ENCODE peak calls at places on chromosome 6, in six cellular contexts. H is left lung; F is CD4-positive, CD25-positive, alpha-beta regulatory T cell; W is upper lobe of right lung; L is transverse colon; P is right cardiac atrium. Z is an unnamed sample.

GRCh38 chr6:46410330-46410953 is 80.8 kb downstream of the RCAN2 start:
- DNase-seq in H (no peak), F (peak; percentile 40), W (no peak), L (no peak), P (no peak), Z (peak; percentile 57)

GRCh38 chr6:14367296-14367695 is 249.7 kb downstream of the CD83 start:
- DNase-seq in H (no peak), F (no peak), W (no peak), L (no peak), P (no peak), Z (no peak)

GRCh38 chr6:113160716-113161115 is 696.4 kb upstream of the MARCKS start:
- DNase-seq in H (no peak), F (no peak), W (no peak), L (no peak), P (no peak), Z (no peak)

GRCh38 chr6:164069352-164070022 is 655.0 kb downstream of the QKI start:
- DNase-seq in H (no peak), F (no peak), W (no peak), L (no peak), P (peak; percentile 53), Z (no peak)

GRCh38 chr6:31098449-31098938 is 13.9 kb downstream of the C6orf15 start:
- DNase-seq in H (no peak), F (no peak), W (no peak), L (no peak), P (no peak), Z (no peak)

GRCh38 chr6:89368107-89368506 is 15.6 kb upstream of the UBE2J1 start:
- DNase-seq in H (no peak), F (peak; percentile 37), W (no peak), L (peak; percentile 69), P (peak; percentile 62), Z (peak; percentile 73)

GRCh38 chr6:166619912-166620311 is 7.1 kb downstream of the RPS6KA2 start:
- DNase-seq in H (no peak), F (no peak), W (no peak), L (no peak), P (no peak), Z (no peak)

GRCh38 chr6:122461885-122462284 is 9.7 kb downstream of the SERINC1 start:
- DNase-seq in H (no peak), F (no peak), W (no peak), L (no peak), P (no peak), Z (no peak)

GRCh38 chr6:41027799-41028617 is 11.0 kb downstream of the UNC5CL start:
- DNase-seq in H (peak; percentile 99), F (peak; percentile 74), W (peak; percentile 94), L (peak; percentile 88), P (peak; percentile 89), Z (peak; percentile 73)

GRCh38 chr6:133637874-133638273 is 251.0 kb upstream of the TCF21 start:
- DNase-seq in H (peak; percentile 45), F (no peak), W (no peak), L (no peak), P (peak; percentile 20), Z (no peak)

GRCh38 chr6:32885698-32886286 is 31.8 kb downstream of the PSMB9 start:
- DNase-seq in H (no peak), F (peak; percentile 79), W (no peak), L (no peak), P (no peak), Z (peak; percentile 86)

GRCh38 chr6:38176797-38177751 is 357.5 kb downstream of the ZFAND3 start:
- DNase-seq in H (no peak), F (no peak), W (peak; percentile 36), L (peak; percentile 33), P (no peak), Z (no peak)

GRCh38 chr6:153162646-153163045 is 31.6 kb upstream of the RGS17 start:
- DNase-seq in H (no peak), F (no peak), W (no peak), L (no peak), P (no peak), Z (no peak)

GRCh38 chr6:12160350-12160749 is 129.8 kb upstream of the EDN1 start:
- DNase-seq in H (no peak), F (no peak), W (no peak), L (no peak), P (no peak), Z (no peak)

GRCh38 chr6:147087641-147088040 is 116.6 kb upstream of the STXBP5 start:
- DNase-seq in H (no peak), F (no peak), W (no peak), L (no peak), P (no peak), Z (no peak)

GRCh38 chr6:53056273-53056672 is 8.9 kb upstream of the FBXO9 start:
- DNase-seq in H (no peak), F (no peak), W (no peak), L (no peak), P (no peak), Z (no peak)

GRCh38 chr6:118371955-118372354 is 176.1 kb upstream of the PLN start:
- DNase-seq in H (no peak), F (no peak), W (no peak), L (no peak), P (no peak), Z (no peak)

DNA sequence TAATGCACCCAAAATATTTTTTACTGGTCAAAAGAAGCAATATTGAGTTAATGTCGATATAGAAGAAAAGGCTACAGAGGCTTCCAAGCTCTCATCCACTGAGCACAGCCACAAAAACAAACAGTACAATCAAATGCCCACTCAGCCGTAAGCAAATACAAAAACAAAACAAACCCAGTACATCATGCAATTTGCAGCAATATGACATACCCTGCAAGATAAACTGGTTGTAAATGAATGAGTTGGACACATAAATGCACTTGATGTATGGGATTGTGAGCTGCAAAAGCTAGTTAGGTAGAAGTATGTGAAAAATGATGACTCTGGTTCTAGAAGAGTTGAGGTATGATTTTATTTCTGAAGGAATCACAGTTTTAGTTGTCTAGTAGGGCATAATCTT is 83.9 kb downstream of the SESN1 start:
- DNase-seq in H (no peak), F (no peak), W (no peak), L (no peak), P (no peak), Z (no peak)
- H3K4me3 ChIP-seq in H (no peak overlapping the region), F (peak overlapping the region; percentile 97), W (no peak overlapping the region), L (peak overlapping the region; percentile 89), P (no peak overlapping the region), Z (no peak overlapping the region)

GRCh38 chr6:149065658-149066556 is 251.6 kb upstream of the TAB2 start:
- DNase-seq in H (no peak), F (peak; percentile 79), W (no peak), L (no peak), P (no peak), Z (peak; percentile 92)
- H3K4me3 ChIP-seq in H (no peak overlapping the region), F (peak overlapping the region; percentile 74), W (no peak overlapping the region), L (no peak overlapping the region), P (no peak overlapping the region), Z (no peak overlapping the region)

DNA sequence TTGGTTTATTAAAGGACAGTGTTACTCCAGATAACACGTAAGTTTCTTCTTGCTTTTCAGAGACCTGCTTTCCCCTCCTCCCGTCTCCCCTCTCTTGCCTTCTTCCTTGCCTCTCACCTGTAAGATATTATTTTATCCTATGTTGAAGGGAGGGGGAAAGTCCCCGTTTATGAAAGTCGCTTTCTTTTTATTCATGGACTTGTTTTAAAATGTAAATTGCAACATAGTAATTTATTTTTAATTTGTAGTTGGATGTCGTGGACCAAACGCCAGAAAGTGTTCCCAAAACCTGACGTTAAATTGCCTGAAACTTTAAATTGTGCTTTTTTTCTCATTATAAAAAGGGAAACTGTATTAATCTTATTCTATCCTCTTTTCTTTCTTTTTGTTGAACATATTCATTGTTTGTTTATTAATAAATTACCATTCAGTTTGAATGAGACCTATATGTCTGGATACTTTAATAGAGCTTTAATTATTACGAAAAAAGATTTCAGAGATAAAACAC is 2.7 kb downstream of the FOXC1 start:
- DNase-seq in H (no peak), F (no peak), W (no peak), L (no peak), P (no peak), Z (no peak)
- H3K4me3 ChIP-seq in H (no peak overlapping the region), F (peak overlapping the region; percentile 73), W (peak overlapping the region; percentile 51), L (no peak overlapping the region), P (peak overlapping the region; percentile 97), Z (no peak overlapping the region)

DNA sequence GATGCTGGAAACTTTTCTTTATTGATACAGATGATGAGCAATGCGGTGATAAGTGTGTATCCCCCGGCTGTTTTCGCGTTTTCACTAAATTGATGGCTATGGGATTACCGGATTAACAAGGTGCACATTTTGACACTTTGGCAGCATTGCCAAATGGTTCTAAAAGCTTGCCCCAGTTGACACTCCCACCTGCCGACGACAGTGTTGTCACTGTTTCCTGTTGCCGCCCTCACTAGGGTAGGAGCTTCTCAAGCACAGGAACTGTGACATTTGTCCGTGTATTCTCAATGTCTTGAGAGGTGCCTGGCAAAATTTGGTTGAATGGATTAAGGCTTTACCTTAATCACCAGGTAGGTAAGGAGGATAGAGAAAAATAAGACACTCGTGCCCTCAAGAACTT is 9.8 kb upstream of the MAPK13 start:
- DNase-seq in H (peak; percentile 82), F (peak; percentile 84), W (no peak), L (peak; percentile 75), P (no peak), Z (peak; percentile 73)
- H3K4me3 ChIP-seq in H (no peak overlapping the region), F (peak overlapping the region; percentile 85), W (no peak overlapping the region), L (no peak overlapping the region), P (no peak overlapping the region), Z (no peak overlapping the region)

DNA sequence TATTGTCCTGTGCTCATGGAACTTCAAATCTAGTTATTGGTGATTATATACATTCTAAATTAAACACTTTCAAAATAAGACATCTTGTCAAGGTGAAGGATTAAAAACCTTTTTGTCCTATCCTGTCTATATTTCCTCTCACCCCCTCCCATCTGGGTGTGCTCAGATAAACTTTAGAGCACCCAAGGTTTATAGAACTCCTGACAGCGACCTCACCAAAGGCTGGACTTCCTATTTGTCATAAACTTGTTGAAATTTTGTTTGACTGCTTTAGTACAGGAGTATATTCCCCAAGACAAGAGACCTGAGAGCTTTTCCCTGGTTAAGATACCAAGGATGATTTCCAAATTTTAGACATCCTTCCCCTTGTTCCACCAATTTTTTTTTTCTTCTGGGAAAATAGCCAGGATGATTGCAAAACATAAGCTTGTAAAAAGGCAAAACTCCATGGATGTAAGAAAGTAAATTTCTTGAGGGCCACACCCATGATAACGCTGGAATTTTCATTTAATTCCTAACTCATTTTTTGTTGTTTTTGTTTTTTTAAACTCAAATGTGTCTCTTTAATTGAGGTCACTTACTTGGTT is 33.0 kb downstream of the CARMIL1 start:
- DNase-seq in H (no peak), F (no peak), W (no peak), L (no peak), P (no peak), Z (no peak)
- H3K4me3 ChIP-seq in H (no peak overlapping the region), F (no peak overlapping the region), W (no peak overlapping the region), L (no peak overlapping the region), P (no peak overlapping the region), Z (no peak overlapping the region)

GRCh38 chr6:42704251-42704936 is 18.0 kb downstream of the PRPH2 start:
- DNase-seq in H (no peak), F (no peak), W (no peak), L (peak; percentile 18), P (peak; percentile 74), Z (no peak)
- H3K4me3 ChIP-seq in H (no peak overlapping the region), F (no peak overlapping the region), W (no peak overlapping the region), L (no peak overlapping the region), P (peak overlapping the region; percentile 27), Z (no peak overlapping the region)

Z was measured in GM12865.